ENCODE peak calls at places on chromosome 20, in six cellular contexts. A is heart left ventricle, D is endothelial cell of umbilical vein, P is fibroblast of lung, X is ascending aorta, T is gastrocnemius medialis. Q is an unnamed sample.
A peak's percentile ranks its signal among the peaks of the same experiment; 100 is the strongest.

GRCh38 chr20:58511364-58511763 is 3.8 kb downstream of the APCDD1L start:
- DNase-seq in X (no peak), A (no peak), D (peak; percentile 64), T (no peak), P (peak; percentile 72), Q (no peak)

GRCh38 chr20:19975901-19976300 is 41.3 kb upstream of the NAA20 start:
- DNase-seq in X (no peak), A (peak; percentile 33), T (no peak), D (no peak), P (peak; percentile 49), Q (no peak)

GRCh38 chr20:3679749-3680700 is 1.8 kb downstream of the ADAM33 start:
- DNase-seq in T (no peak), X (peak; percentile 92), A (peak; percentile 71), D (no peak), P (peak; percentile 69), Q (no peak)

GRCh38 chr20:3181270-3181669 is 7.9 kb upstream of the LZTS3 start:
- DNase-seq in A (no peak), T (no peak), P (no peak), X (no peak), D (peak; percentile 53), Q (no peak)

GRCh38 chr20:7858851-7859250 is 81.4 kb downstream of the HAO1 start:
- DNase-seq in T (no peak), P (no peak), A (no peak), D (no peak), X (no peak), Q (no peak)

GRCh38 chr20:35339007-35339406 is 46.8 kb upstream of the FAM83C start:
- DNase-seq in X (no peak), D (no peak), T (no peak), A (no peak), P (peak; percentile 95), Q (no peak)

GRCh38 chr20:31516651-31517050 is 2.4 kb downstream of the HM13 start:
- DNase-seq in D (no peak), P (no peak), T (no peak), A (no peak), X (no peak), Q (no peak)

GRCh38 chr20:52041966-52042365 is 149.6 kb downstream of the ZFP64 start:
- DNase-seq in D (no peak), T (no peak), X (no peak), A (no peak), P (no peak), Q (no peak)

GRCh38 chr20:56988446-56988845 is 278.0 kb downstream of the BMP7 start:
- DNase-seq in X (no peak), T (no peak), P (no peak), A (no peak), D (no peak), Q (no peak)

GRCh38 chr20:47498606-47499005 is 3.1 kb upstream of the NCOA3 start:
- DNase-seq in D (no peak), T (no peak), X (no peak), A (no peak), P (no peak), Q (no peak)

GRCh38 chr20:20373046-20373706 is 5.3 kb downstream of the INSM1 start:
- DNase-seq in X (no peak), D (no peak), T (no peak), A (no peak), P (peak; percentile 15), Q (no peak)

GRCh38 chr20:59131541-59132285 is 31.9 kb upstream of the ZNF831 start:
- DNase-seq in X (no peak), T (no peak), D (no peak), P (no peak), A (no peak), Q (no peak)

DNA sequence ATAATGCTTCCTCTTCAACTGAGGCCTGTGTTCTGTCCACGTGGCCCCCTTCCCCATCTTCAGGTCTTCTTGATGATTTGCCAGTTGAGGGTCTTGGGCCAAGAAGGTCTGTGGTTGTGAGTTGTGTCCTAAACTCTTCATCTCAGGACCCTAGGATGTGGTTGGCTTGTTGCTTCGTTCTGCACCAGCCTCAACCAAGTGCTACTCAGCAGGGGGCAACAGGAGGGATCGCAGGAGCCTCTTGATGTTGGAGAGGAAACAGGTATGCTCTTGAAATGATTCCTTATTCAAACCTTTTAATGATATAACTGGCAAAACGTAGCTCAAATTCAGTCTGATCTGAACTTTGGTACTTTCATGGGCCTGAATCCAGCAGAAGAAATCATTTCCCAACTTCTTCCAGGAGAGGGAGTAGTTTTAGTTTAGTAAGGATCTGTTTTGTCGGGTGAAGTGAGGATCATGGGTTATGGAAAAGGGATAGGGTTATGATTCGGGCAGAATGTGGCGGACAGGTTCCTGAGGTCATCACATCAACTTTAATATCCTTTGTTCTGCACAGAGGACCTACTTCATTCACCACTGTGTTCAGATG is 30.8 kb downstream of the SIRPB1 start:
- DNase-seq in T (no peak), X (no peak), P (no peak), A (no peak), D (no peak), Q (no peak)
- H3K27ac ChIP-seq in T (no peak overlapping the region), X (no peak overlapping the region), P (no peak overlapping the region), A (no peak overlapping the region), D (no peak overlapping the region), Q (no peak overlapping the region)

DNA sequence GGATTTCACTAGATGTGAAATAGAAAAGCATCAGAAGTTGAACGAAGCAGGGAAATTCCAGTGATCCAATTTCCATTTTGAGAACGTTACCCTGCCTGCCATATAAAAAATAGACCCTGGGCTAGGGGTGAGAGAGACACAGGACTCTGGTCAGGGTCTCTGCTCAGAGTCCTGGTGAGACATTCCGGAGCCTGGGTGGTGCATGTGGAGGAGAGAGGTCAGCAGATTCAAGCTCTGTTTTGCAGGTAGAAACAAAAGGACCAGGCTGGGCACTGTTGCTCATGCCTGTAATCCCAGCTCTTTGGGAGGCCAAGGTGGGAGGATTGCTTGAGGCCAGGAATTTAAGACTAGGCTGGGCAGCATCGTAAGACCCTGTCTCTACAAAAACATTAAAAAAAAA is 17.9 kb downstream of the PKIG start:
- DNase-seq in P (no peak), D (no peak), X (no peak), A (no peak), T (no peak), Q (no peak)
- H3K4me1 ChIP-seq in P (peaks cover 27% of the 10 kb centered on the region), D (peaks cover 63% of the 10 kb centered on the region), X (peaks cover 71% of the 10 kb centered on the region), A (peaks cover 39% of the 10 kb centered on the region), T (peaks cover 84% of the 10 kb centered on the region), Q (peaks cover 9% of the 10 kb centered on the region)

DNA sequence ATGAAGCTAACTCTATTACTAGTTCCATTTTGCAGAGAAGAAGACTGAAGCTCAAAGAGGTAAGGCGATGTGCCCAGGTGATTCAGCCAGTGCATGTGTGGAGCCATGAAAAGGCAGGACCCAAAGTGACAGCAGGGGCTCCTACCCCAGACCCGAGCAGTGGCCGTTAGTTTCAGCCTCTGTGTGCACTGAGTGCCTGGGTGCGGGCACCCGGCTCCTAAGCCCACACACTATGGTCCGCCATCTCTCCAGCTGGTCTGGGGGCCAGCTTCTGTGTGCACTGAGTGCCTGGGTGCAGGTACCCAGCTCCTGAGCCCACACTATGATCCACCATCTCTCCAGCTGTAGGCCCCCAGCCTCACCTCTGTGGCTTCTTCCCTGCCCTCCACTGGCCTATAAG is 123.5 kb upstream of the CST7 start:
- DNase-seq in X (no peak), T (no peak), A (no peak), D (no peak), P (no peak), Q (no peak)
- H3K27ac ChIP-seq in X (no peak overlapping the region), T (no peak overlapping the region), A (no peak overlapping the region), D (no peak overlapping the region), P (no peak overlapping the region), Q (no peak overlapping the region)

GRCh38 chr20:63956664-63957003 is 418 bp upstream of the UCKL1 start:
- DNase-seq in X (no peak), D (no peak), P (no peak), A (no peak), T (no peak), Q (no peak)

GRCh38 chr20:63957690-63958441 is 1.6 kb upstream of the UCKL1 start:
- DNase-seq in P (no peak), A (peak; percentile 66), T (no peak), X (no peak), D (no peak), Q (no peak)

GRCh38 chr20:63955281-63955845 is 853 bp downstream of the UCKL1 start:
- DNase-seq in D (peak; percentile 37), T (no peak), A (no peak), X (no peak), P (peak; percentile 33), Q (no peak)

GRCh38 chr20:63957004-63957689 is 931 bp upstream of the UCKL1 start:
- DNase-seq in P (peak; percentile 55), D (peak; percentile 69), X (no peak), T (peak; percentile 72), A (peak; percentile 69), Q (peak; percentile 52)

GRCh38 chr20:63955846-63956663 is at the start of gene UCKL1:
- DNase-seq in D (peak; percentile 93), T (peak; percentile 85), P (peak; percentile 93), X (peak; percentile 96), A (peak; percentile 95), Q (peak; percentile 84)
- H3K4me1 ChIP-seq in D (peaks cover 10% of the 10 kb centered on the region), T (peaks cover 34% of the 10 kb centered on the region), P (peaks cover 21% of the 10 kb centered on the region), X (peaks cover 35% of the 10 kb centered on the region), A (no peaks in the 10 kb centered on the region), Q (peaks cover 26% of the 10 kb centered on the region)

DNA sequence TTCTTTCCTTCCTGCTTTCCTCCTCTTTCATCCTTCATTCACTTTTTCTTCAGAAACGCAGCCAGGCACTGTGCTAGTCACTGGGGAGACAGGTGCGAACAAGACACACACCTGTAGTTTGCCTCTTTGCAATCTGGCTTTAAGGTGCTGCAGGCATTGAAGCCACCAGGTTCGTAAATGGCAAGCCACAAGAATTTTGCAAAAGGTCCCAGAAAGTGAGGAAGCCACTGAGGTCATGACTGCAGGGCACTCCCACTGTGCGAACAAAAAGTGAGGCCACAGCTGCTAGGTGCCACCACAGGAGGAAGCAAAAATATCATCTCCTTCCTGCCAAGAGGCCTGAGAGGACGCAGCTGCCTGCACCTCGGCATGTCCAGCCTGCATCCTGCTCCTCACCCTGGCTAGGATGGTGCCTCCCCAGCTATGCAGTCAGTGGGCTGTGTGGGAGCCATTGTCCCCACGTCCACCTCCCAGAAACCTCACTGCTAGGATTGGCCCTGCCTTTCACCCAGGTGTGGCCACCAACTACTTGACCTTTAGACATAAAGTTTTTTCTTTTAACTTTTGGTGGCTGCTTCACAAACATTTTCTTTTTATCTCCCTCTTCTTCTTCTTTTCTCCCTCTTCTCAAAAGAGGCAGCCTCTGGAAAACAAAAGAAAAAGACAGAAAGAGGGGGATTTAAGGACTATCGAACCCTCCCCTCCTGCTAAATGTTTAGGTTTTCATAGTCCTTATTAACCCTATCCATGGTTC is 230.8 kb downstream of the BCAS1 start:
- DNase-seq in P (no peak), D (no peak), T (no peak), A (no peak), X (peak; percentile 69), Q (peak; percentile 75)
- H3K27ac ChIP-seq in P (no peak overlapping the region), D (no peak overlapping the region), T (no peak overlapping the region), A (no peak overlapping the region), X (no peak overlapping the region), Q (no peak overlapping the region)

GRCh38 chr20:18190466-18191233 is 53.0 kb downstream of the KAT14 start:
- DNase-seq in X (no peak), D (no peak), T (no peak), A (no peak), P (no peak), Q (no peak)
- H3K4me1 ChIP-seq in X (no peaks in the 10 kb centered on the region), D (no peaks in the 10 kb centered on the region), T (no peaks in the 10 kb centered on the region), A (no peaks in the 10 kb centered on the region), P (no peaks in the 10 kb centered on the region), Q (no peaks in the 10 kb centered on the region)